ENCODE peak calls at places on chromosomes 5 and 9, in six cellular contexts. N is WERI-Rb-1; M is OCI-LY7; D is RWPE2; Y is CD4-positive, alpha-beta T cell; X is IMR-90. G is an unnamed sample.

GRCh38 chr9:17995031-17995430 is 416.2 kb downstream of the SH3GL2 start:
- DNase-seq in N (no peak), M (no peak), D (no peak), Y (no peak), X (no peak), G (no peak)

GRCh38 chr9:129559506-129559881 is 61.4 kb downstream of the C9orf50 start:
- DNase-seq in N (no peak), M (no peak), D (no peak), Y (no peak), X (no peak), G (no peak)

GRCh38 chr9:136722969-136723356 is 10.6 kb downstream of the DIPK1B start:
- DNase-seq in N (no peak), M (no peak), D (no peak), Y (no peak), X (no peak), G (no peak)

GRCh38 chr5:152427691-152428090 is 22.6 kb upstream of the NMUR2 start:
- DNase-seq in N (no peak), M (no peak), D (no peak), Y (no peak), X (no peak), G (no peak)

GRCh38 chr5:148499461-148499860 is 115.7 kb downstream of the FBXO38 start:
- DNase-seq in N (no peak), M (no peak), D (no peak), Y (no peak), X (peak), G (no peak)

GRCh38 chr5:156971415-156971814 is 8.4 kb upstream of the TIMD4 start:
- DNase-seq in N (no peak), M (no peak), D (no peak), Y (no peak), X (no peak), G (no peak)

GRCh38 chr5:143714629-143715028 is 97.3 kb upstream of the HMHB1 start:
- DNase-seq in N (no peak), M (peak), D (no peak), Y (no peak), X (peak), G (no peak)

GRCh38 chr9:115231116-115231515 is 113.2 kb upstream of the TNC start:
- DNase-seq in N (no peak), M (no peak), D (no peak), Y (no peak), X (no peak), G (no peak)

GRCh38 chr9:35605336-35606137 is 475 bp downstream of the TESK1 start:
- DNase-seq in N (peak), M (peak), D (no peak), Y (no peak), X (no peak), G (no peak)

GRCh38 chr9:72022846-72023245 is 37.6 kb downstream of the C9orf57 start:
- DNase-seq in N (peak), M (no peak), D (no peak), Y (no peak), X (peak), G (no peak)

DNA sequence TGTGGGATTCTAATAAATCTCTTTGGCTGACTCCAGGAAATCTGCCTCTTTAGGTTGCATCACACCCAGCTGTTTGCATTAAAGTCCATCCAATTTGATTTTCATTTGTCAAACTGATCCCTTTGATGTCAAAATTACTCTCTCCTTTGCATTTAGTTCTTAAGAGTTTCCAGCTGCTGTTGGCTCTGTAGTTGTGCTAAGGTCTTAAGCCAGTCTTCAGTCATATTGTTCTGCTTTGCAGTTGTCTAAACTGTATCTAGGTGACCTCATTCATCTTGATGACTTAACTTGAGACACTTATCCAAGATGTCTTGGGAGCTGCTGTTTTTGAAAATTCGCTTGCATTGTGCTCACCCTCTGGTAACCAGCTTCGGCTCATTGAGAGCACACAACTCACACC is 386.9 kb upstream of the TLE4 start:
- DNase-seq in N (no peak), M (no peak), D (no peak), Y (no peak), X (peak), G (no peak)
- H3K27ac ChIP-seq in N (no peak), M (no peak), D (no peak), Y (no peak), X (no peak), G (no peak)

GRCh38 chr5:128673970-128674369 is 135.9 kb upstream of the FBN2 start:
- DNase-seq in N (no peak), M (no peak), D (no peak), Y (no peak), X (no peak), G (no peak)
- H3K27ac ChIP-seq in N (no peak), M (no peak), D (no peak), Y (no peak), X (no peak), G (no peak)

GRCh38 chr5:141840295-141840812 is 37.9 kb downstream of the PCDH1 start:
- DNase-seq in N (no peak), M (no peak), D (no peak), Y (no peak), X (no peak), G (no peak)

GRCh38 chr5:141843156-141843927 is 34.9 kb downstream of the PCDH1 start:
- DNase-seq in N (no peak), M (no peak), D (no peak), Y (no peak), X (peak), G (no peak)

GRCh38 chr5:141840826-141841360 is 37.3 kb downstream of the PCDH1 start:
- DNase-seq in N (no peak), M (no peak), D (no peak), Y (no peak), X (no peak), G (no peak)

GRCh38 chr5:141841781-141842180 is 36.4 kb downstream of the PCDH1 start:
- DNase-seq in N (no peak), M (no peak), D (no peak), Y (no peak), X (no peak), G (no peak)

GRCh38 chr5:141841376-141841775 is 36.8 kb downstream of the PCDH1 start:
- DNase-seq in N (no peak), M (no peak), D (no peak), Y (no peak), X (no peak), G (no peak)
- H3K27ac ChIP-seq in N (no peak), M (peak), D (no peak), Y (no peak), X (no peak), G (peak)

GRCh38 chr5:10528827-10529226 is 35.0 kb upstream of the ANKRD33B start:
- DNase-seq in N (peak), M (no peak), D (peak), Y (no peak), X (no peak), G (no peak)
- H3K27ac ChIP-seq in N (peak), M (no peak), D (no peak), Y (no peak), X (no peak), G (no peak)